ENCODE peak calls at places on chromosome 13, in eight cellular contexts. V is coronary artery, W is dorsolateral prefrontal cortex, H is psoas muscle, N is neuronal stem cell, O is A549, D is BE2C, I is heart right ventricle. R is an unnamed sample.
A peak's percentile ranks its signal among the peaks of the same experiment; 100 is the strongest.

GRCh38 chr13:97182065-97182890 is 39.9 kb upstream of the MBNL2 start:
- DNase-seq in V (no peak), W (no peak), H (no peak), N (no peak), O (no peak), D (no peak), I (no peak), R (no peak)

GRCh38 chr13:26048745-26049144 is 3.1 kb downstream of the SHISA2 start:
- DNase-seq in V (no peak), W (no peak), H (no peak), N (no peak), O (no peak), D (no peak), I (no peak), R (no peak)

GRCh38 chr13:33186851-33187250 is 98.7 kb downstream of the STARD13 start:
- DNase-seq in V (no peak), W (no peak), H (no peak), N (no peak), O (no peak), D (no peak), I (no peak), R (no peak)

GRCh38 chr13:66312312-66313087 is 917.6 kb downstream of the PCDH9 start:
- DNase-seq in V (no peak), W (no peak), H (no peak), N (no peak), O (peak; percentile 17), D (no peak), I (no peak), R (peak; percentile 81)

GRCh38 chr13:114078501-114079451 is 53.6 kb downstream of the RASA3 start:
- DNase-seq in V (no peak), W (peak; percentile 10), H (peak; percentile 57), N (no peak), O (no peak), D (no peak), I (no peak), R (peak; percentile 67)

GRCh38 chr13:66950666-66951065 is 279.5 kb downstream of the PCDH9 start:
- DNase-seq in V (no peak), W (no peak), H (no peak), N (no peak), O (no peak), D (no peak), I (no peak), R (no peak)

GRCh38 chr13:111399776-111400505 is 79.5 kb downstream of the TEX29 start:
- DNase-seq in V (peak; percentile 67), W (peak; percentile 10), H (no peak), N (no peak), O (no peak), D (no peak), I (no peak), R (no peak)

GRCh38 chr13:95571941-95572340 is 19.4 kb downstream of the CLDN10 start:
- DNase-seq in V (no peak), W (no peak), H (no peak), N (no peak), O (no peak), D (no peak), I (no peak), R (no peak)

GRCh38 chr13:67355791-67356190 is 125.7 kb upstream of the PCDH9 start:
- DNase-seq in V (no peak), W (no peak), H (no peak), N (peak; percentile 1), O (no peak), D (no peak), I (no peak), R (no peak)

GRCh38 chr13:50089633-50090032 is 74.4 kb downstream of the KCNRG start:
- DNase-seq in V (no peak), W (no peak), H (no peak), N (no peak), O (no peak), D (no peak), I (no peak), R (no peak)

GRCh38 chr13:38417241-38417640 is 67.6 kb downstream of the UFM1 start:
- DNase-seq in V (no peak), W (no peak), H (no peak), N (no peak), O (no peak), D (no peak), I (no peak), R (no peak)
- H3K4me3 ChIP-seq in V (no peak overlapping the region), W (no peak overlapping the region), H (no peak overlapping the region), N (no peak overlapping the region), O (no peak overlapping the region), D (no peak overlapping the region), I (no peak overlapping the region), R (no peak overlapping the region)

DNA sequence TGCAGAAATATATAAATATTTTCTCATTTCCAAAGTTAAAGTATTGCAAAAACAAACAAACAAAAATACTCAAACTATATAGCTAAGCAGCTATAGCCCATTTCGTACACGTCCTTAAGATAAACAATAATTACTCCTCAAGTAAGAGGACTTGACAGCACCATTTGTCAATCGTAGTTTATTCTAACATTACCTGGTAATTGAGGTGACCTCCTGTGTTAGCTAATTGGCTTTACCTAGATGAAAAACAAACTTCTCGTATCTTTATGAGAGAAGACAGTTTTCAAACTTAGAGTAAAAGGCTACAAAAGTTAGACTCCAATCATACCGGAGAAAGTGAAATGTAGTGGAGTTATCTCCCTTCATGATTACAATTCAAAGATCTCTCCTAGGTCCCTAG is 1876.1 kb upstream of the PCDH20 start:
- DNase-seq in V (no peak), W (no peak), H (no peak), N (no peak), O (no peak), D (no peak), I (no peak), R (no peak)
- H3K4me3 ChIP-seq in V (no peak overlapping the region), W (no peak overlapping the region), H (no peak overlapping the region), N (no peak overlapping the region), O (no peak overlapping the region), D (no peak overlapping the region), I (no peak overlapping the region), R (no peak overlapping the region)

GRCh38 chr13:44431150-44431549 is 57.5 kb downstream of the SERP2 start:
- DNase-seq in V (no peak), W (no peak), H (no peak), N (no peak), O (no peak), D (no peak), I (no peak), R (no peak)

GRCh38 chr13:44432595-44432994 is 59.0 kb downstream of the SERP2 start:
- DNase-seq in V (no peak), W (no peak), H (no peak), N (no peak), O (no peak), D (no peak), I (no peak), R (no peak)

GRCh38 chr13:44435142-44435982 is 61.7 kb downstream of the SERP2 start:
- DNase-seq in V (peak; percentile 97), W (peak; percentile 77), H (peak; percentile 92), N (peak; percentile 99), O (peak; percentile 69), D (peak; percentile 99), I (peak; percentile 98), R (peak; percentile 96)

GRCh38 chr13:44434441-44435141 is 61.0 kb downstream of the SERP2 start:
- DNase-seq in V (no peak), W (no peak), H (no peak), N (no peak), O (no peak), D (no peak), I (no peak), R (no peak)

GRCh38 chr13:44433863-44434262 is 60.2 kb downstream of the SERP2 start:
- DNase-seq in V (no peak), W (no peak), H (no peak), N (no peak), O (no peak), D (no peak), I (no peak), R (no peak)
- H3K4me3 ChIP-seq in V (peak overlapping the region; percentile 87), W (peak overlapping the region; percentile 89), H (peak overlapping the region; percentile 73), N (peak overlapping the region; percentile 97), O (peak overlapping the region; percentile 91), D (no peak overlapping the region), I (peak overlapping the region; percentile 69), R (peak overlapping the region; percentile 82)

GRCh38 chr13:44407891-44408290 is 34.3 kb downstream of the SERP2 start:
- DNase-seq in V (no peak), W (no peak), H (no peak), N (no peak), O (no peak), D (no peak), I (no peak), R (no peak)

GRCh38 chr13:44411841-44412240 is 38.2 kb downstream of the SERP2 start:
- DNase-seq in V (no peak), W (no peak), H (no peak), N (no peak), O (no peak), D (no peak), I (no peak), R (no peak)

GRCh38 chr13:44412341-44412935 is 38.8 kb downstream of the SERP2 start:
- DNase-seq in V (no peak), W (no peak), H (no peak), N (no peak), O (no peak), D (no peak), I (no peak), R (no peak)

GRCh38 chr13:44409595-44409994 is 36.0 kb downstream of the SERP2 start:
- DNase-seq in V (no peak), W (no peak), H (no peak), N (no peak), O (no peak), D (no peak), I (no peak), R (no peak)

DNA sequence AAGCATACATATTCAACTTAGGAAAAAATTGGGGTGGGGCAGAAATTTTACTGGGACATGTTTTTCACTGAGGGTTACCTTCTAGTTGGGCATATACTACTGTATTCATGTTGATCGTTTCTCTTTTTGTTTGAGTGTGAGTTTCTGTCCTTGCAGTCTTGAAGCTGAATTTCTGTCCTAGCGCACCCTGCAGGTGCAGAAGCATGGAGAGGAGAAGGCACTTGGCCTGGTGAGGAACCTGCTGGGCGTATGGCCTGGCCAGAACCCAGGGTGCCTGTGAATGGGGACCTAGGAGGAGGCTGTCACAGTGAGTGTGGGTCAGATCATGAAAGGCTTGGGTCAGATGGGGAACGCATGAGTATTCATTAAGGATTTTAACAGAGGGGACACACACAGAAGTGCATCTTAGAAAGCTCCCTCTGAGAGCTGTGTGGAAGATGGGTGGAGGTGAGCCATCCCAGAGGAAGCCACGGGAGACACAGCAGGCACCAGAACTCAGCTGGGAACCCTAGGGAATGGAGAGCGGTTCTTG is 36.8 kb downstream of the SERP2 start:
- DNase-seq in V (no peak), W (no peak), H (no peak), N (no peak), O (no peak), D (no peak), I (no peak), R (no peak)
- H3K4me3 ChIP-seq in V (no peak overlapping the region), W (no peak overlapping the region), H (no peak overlapping the region), N (no peak overlapping the region), O (no peak overlapping the region), D (no peak overlapping the region), I (no peak overlapping the region), R (no peak overlapping the region)

DNA sequence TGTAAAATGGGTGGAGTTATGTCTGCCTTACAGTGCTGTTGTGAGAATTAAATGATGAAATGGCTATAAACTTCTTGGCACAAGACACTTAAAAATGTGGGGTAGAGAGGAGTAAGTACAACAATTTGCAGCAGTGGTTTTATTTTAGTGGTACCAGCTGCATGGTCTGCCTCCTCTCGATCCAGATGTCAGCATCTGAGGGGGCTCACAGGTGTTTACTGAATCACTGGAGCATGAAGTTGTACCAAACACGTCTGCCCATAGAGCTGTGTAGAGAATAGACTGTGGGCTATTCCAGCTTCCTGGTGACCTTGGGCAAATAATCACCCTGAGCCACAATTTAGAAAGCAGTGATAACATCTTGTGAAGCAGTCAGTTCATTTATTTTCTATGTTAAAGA is 11.1 kb downstream of the SLC10A2 start:
- DNase-seq in V (no peak), W (no peak), H (no peak), N (no peak), O (no peak), D (no peak), I (no peak), R (no peak)
- H3K4me3 ChIP-seq in V (no peak overlapping the region), W (no peak overlapping the region), H (no peak overlapping the region), N (no peak overlapping the region), O (no peak overlapping the region), D (no peak overlapping the region), I (no peak overlapping the region), R (no peak overlapping the region)

R was measured in skeletal muscle cell.